ENCODE peak calls at places on chromosomes 2 and 18, in five cellular contexts. M is HCT116, L is H1, P is HepG2, S is GM12878. J is an unnamed sample.

GRCh38 chr2:230907361-230908093 is 17.5 kb downstream of the GPR55 start:
- DNase-seq in M (no peak), L (no peak), P (no peak), S (no peak), J (peak)

GRCh38 chr18:56812674-56813073 is 161.5 kb downstream of the WDR7 start:
- DNase-seq in M (no peak), L (no peak), P (no peak), S (no peak), J (no peak)

GRCh38 chr18:80145191-80145799 is 36.2 kb downstream of the ADNP2 start:
- DNase-seq in M (no peak), L (no peak), P (no peak), S (no peak), J (no peak)

GRCh38 chr2:172977330-172978052 is 98.2 kb upstream of the MAP3K20 start:
- DNase-seq in M (no peak), L (no peak), P (no peak), S (no peak), J (no peak)

GRCh38 chr2:144181006-144181405 is 338.9 kb downstream of the ZEB2 start:
- DNase-seq in M (no peak), L (no peak), P (no peak), S (no peak), J (no peak)

GRCh38 chr18:80109676-80110078 is 615 bp downstream of the ADNP2 start:
- DNase-seq in M (no peak), L (peak), P (no peak), S (no peak), J (no peak)

GRCh38 chr2:149422337-149422990 is 92.1 kb downstream of the LYPD6 start:
- DNase-seq in M (peak), L (no peak), P (no peak), S (no peak), J (no peak)

GRCh38 chr2:10914272-10914693 is 2.5 kb downstream of the KCNF1 start:
- DNase-seq in M (no peak), L (no peak), P (no peak), S (no peak), J (peak)

GRCh38 chr2:219634951-219635751 is 7.7 kb downstream of the SLC4A3 start:
- DNase-seq in M (no peak), L (no peak), P (no peak), S (no peak), J (no peak)

GRCh38 chr2:155663265-155663664 is 669.3 kb downstream of the NR4A2 start:
- DNase-seq in M (no peak), L (no peak), P (no peak), S (no peak), J (no peak)

GRCh38 chr2:25354116-25354515 is 12.4 kb upstream of the DNMT3A start:
- DNase-seq in M (no peak), L (no peak), P (no peak), S (no peak), J (no peak)
- TF ChIP-seq SRF in M (no peak), L (no peak), P (no peak), S (no peak), J (no peak)

GRCh38 chr18:62525611-62526010 is 2.8 kb downstream of the ZCCHC2 start:
- DNase-seq in M (no peak), L (no peak), P (no peak), S (no peak), J (no peak)
- TF ChIP-seq SRF in M (no peak), L (no peak), P (no peak), S (no peak), J (no peak)

GRCh38 chr2:207465894-207466293 is 63.9 kb upstream of the CREB1 start:
- DNase-seq in M (no peak), L (no peak), P (no peak), S (no peak), J (no peak)
- TF ChIP-seq SRF in M (no peak), L (no peak), P (no peak), S (no peak), J (no peak)

DNA sequence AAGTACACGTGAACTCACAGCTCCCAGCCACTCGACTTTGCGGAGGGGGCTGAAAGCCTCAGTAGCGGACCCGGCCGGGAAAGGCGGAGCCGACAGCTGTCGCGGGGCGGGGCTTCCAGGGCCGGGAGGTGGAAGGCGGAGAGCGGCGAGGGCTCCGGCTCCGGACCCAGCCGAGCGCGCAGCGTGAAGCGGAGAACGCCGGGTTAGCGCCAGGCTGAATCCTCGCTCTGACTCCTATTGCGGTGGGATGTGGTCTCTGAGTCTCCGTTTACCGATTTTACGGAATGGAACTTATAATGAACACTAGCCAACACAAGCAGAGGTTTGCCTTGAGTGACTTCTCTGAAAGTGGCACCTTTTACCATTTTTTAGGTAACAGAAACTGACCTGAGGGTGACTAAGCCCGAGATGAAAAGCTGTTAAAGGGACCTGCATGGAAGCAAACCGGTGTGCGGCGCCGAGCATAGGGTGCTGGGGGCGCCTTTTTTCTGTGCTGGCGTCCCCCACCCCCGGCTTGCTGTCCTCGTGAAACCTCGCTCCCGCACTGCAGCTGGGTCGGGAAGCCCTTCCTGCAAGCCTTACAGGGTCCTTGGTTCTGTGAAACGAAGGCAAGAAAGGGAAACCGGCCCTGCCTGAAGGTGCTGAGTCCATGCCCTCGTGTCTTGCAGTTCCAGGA is 72.9 kb downstream of the EN1 start:
- DNase-seq in M (no peak), L (peak), P (no peak), S (no peak), J (peak)
- TF ChIP-seq SRF in M (no peak), L (no peak), P (no peak), S (no peak), J (peak)

GRCh38 chr2:39228413-39229209 is 15.2 kb downstream of the CDKL4 start:
- DNase-seq in M (no peak), L (peak), P (peak), S (no peak), J (peak)
- TF ChIP-seq SRF in M (no peak), L (no peak), P (no peak), S (no peak), J (no peak)

DNA sequence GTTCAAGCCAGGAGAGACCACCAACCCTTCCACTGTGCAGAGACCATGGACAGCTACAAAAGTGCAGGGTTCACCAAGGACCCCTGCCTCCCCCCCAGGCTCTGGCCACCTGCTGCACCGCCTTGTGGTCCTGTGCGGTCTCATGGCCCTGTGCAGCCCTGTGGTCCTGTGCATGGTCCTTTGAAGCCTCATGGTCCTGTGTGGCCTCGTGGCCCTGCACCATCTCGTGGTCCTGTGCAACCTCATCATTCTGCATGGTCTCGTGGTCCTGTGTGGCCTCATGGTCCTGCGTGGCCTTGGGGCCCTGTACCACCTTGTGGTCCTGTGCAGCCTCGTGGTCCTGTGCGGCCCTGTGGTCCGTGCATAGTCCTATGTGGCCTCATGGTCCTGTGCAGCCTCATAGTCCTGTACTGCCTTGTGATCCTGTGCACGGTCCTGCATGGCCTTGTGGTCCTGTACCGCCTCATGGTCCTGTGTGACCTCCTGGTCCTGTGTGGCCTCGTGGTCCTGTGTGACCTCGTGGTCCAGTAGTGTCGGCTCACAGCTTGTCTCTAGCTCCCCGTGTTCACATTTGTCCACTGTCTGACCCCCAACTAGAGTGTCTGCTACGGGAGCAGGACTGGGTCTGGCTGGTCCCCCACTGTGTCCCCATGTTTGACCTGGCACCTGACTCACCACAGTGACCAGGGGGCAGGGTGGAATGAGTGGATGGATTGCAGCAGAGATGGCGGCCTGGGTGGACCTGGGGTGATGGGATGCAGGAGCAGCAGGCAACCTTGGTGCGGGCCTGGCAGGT is 20.0 kb upstream of the OTOS start:
- DNase-seq in M (no peak), L (no peak), P (no peak), S (no peak), J (no peak)
- TF ChIP-seq SRF in M (no peak), L (no peak), P (no peak), S (no peak), J (no peak)

GRCh38 chr18:64713284-64713683 is 564.4 kb upstream of the LINC00305 start:
- DNase-seq in M (no peak), L (no peak), P (no peak), S (peak), J (no peak)
- TF ChIP-seq SRF in M (no peak), L (no peak), P (no peak), S (no peak), J (no peak)

GRCh38 chr18:4823091-4823490 is 368.0 kb upstream of the DLGAP1 start:
- DNase-seq in M (no peak), L (no peak), P (no peak), S (no peak), J (no peak)

GRCh38 chr18:4821801-4822200 is 366.7 kb upstream of the DLGAP1 start:
- DNase-seq in M (no peak), L (no peak), P (no peak), S (no peak), J (no peak)
- TF ChIP-seq SRF in M (no peak), L (no peak), P (no peak), S (no peak), J (no peak)